ENCODE peak calls at places on chromosomes 16 and 17, in seven cellular contexts. Y is fibroblast of mammary gland, D is progenitor cell of endocrine pancreas, T is GM12864, B is body of pancreas, J is tibial nerve, N is choroid plexus epithelial cell. R is an unnamed sample.

GRCh38 chr16:14179116-14179515 is 108.0 kb downstream of the MRTFB start:
- DNase-seq in B (no peak), D (no peak), Y (peak), N (peak), J (no peak), T (no peak), R (no peak)

GRCh38 chr16:67248401-67249177 is at the start of gene SLC9A5:
- DNase-seq in J (no peak), B (peak), N (no peak), Y (no peak), D (no peak), T (no peak), R (no peak)

GRCh38 chr16:86573215-86573614 is 5.1 kb upstream of the FOXL1 start:
- DNase-seq in T (no peak), Y (no peak), B (no peak), D (no peak), J (no peak), N (peak), R (no peak)

GRCh38 chr16:3577302-3577752 is at the start of gene NLRC3:
- DNase-seq in N (no peak), J (no peak), D (no peak), Y (no peak), B (no peak), T (no peak), R (no peak)

GRCh38 chr16:66651474-66651765 is 45.1 kb downstream of the CMTM4 start:
- DNase-seq in D (no peak), N (no peak), J (no peak), Y (no peak), T (no peak), B (no peak), R (no peak)

GRCh38 chr16:4980691-4981090 is 22.6 kb downstream of the SEC14L5 start:
- DNase-seq in N (no peak), J (no peak), Y (no peak), B (no peak), T (no peak), D (no peak), R (no peak)

GRCh38 chr16:50021509-50021908 is 3.5 kb upstream of the CNEP1R1 start:
- DNase-seq in B (no peak), N (peak), D (no peak), T (no peak), J (no peak), Y (peak), R (no peak)

GRCh38 chr17:79826210-79826680 is 13.0 kb downstream of the CBX4 start:
- DNase-seq in D (no peak), T (no peak), B (no peak), N (no peak), J (no peak), Y (no peak), R (peak)

GRCh38 chr17:78722101-78722761 is 59.8 kb downstream of the CYTH1 start:
- DNase-seq in T (no peak), N (no peak), J (no peak), D (no peak), B (no peak), Y (no peak), R (no peak)

GRCh38 chr17:51585514-51586104 is 325.3 kb downstream of the UTP18 start:
- DNase-seq in T (no peak), B (peak), N (no peak), J (no peak), Y (no peak), D (peak), R (no peak)
- TF ChIP-seq CTCF in T (peak), B (peak), N (no peak), J (no peak), Y (no peak), D (peak), R (no peak)

DNA sequence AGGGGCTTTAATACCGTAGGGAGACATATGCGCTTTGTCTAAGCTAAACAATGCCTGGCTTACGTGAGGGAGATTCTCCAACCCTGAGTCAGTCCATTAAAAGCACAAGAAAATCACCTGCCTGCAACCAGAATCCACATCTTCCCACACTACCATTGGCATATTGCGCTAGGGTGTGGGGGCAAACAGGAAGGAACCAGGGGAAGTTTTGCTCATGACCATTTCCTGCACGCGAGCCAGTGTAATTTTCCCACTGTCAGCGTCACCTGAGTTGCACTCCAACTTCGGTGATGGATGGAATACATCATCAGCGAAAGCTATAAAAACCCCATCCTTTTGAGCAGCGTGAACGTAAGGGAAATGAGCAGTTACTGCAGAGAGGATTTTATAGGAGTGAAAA is 167.9 kb upstream of the NOL11 start:
- DNase-seq in D (no peak), J (no peak), N (no peak), B (no peak), T (no peak), Y (no peak), R (no peak)
- TF ChIP-seq CTCF in D (no peak), J (no peak), N (no peak), B (no peak), T (no peak), Y (no peak), R (no peak)

GRCh38 chr17:18182978-18183333 is 672 bp upstream of the ALKBH5 start:
- DNase-seq in T (no peak), J (peak), D (peak), N (no peak), Y (no peak), B (peak), R (peak)

GRCh38 chr17:18185391-18185790 is 1.8 kb downstream of the ALKBH5 start:
- DNase-seq in J (no peak), Y (peak), B (no peak), N (peak), T (no peak), D (no peak), R (peak)

GRCh38 chr17:18184143-18185007 is 747 bp downstream of the ALKBH5 start:
- DNase-seq in T (no peak), B (peak), N (peak), D (no peak), J (peak), Y (peak), R (peak)

GRCh38 chr17:18182190-18182977 is 1.2 kb upstream of the ALKBH5 start:
- DNase-seq in B (peak), D (peak), T (no peak), J (no peak), N (no peak), Y (no peak), R (no peak)

GRCh38 chr17:18183334-18184142 is at the start of gene ALKBH5:
- DNase-seq in N (peak), Y (peak), T (peak), D (peak), J (peak), B (peak), R (peak)
- TF ChIP-seq CTCF in N (peak), Y (peak), T (peak), D (peak), J (peak), B (no peak), R (peak)

DNA sequence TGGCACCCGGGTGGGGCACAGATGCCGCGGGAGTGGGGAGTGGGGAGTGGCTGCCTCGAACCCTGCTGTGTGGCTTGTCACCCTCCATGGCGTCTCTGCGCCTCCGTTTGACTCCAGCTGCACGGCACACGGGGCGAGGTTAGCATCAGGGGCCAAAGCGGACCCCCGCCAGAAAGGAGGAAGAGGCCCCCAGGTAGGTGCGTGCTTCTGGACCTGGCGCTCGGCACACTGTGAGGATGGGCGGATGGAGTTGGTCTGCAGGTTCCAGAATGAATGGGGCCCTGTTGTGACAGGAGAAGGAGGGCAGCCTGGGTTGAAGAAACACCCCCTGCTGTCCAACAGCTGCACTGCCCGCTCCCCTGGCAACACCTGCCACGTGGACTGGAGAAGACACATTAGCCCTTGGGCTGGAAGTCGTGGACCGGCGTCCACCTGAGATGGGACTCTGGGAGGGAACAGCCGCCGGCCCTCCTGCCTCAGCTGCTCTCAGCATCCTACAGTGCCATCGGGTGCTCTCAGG is 9.4 kb upstream of the FASN start:
- DNase-seq in D (no peak), Y (no peak), B (peak), J (no peak), T (no peak), N (peak), R (no peak)
- TF ChIP-seq CTCF in D (peak), Y (peak), B (no peak), J (no peak), T (peak), N (peak), R (peak)

GRCh38 chr17:16286009-16286946 is 67.0 kb downstream of the CENPV start:
- DNase-seq in B (peak), N (peak), J (peak), D (peak), T (peak), Y (peak), R (peak)

GRCh38 chr17:16287563-16288027 is 65.7 kb downstream of the CENPV start:
- DNase-seq in D (no peak), B (no peak), Y (peak), J (no peak), N (peak), T (no peak), R (peak)

GRCh38 chr17:16283705-16284104 is 66.7 kb downstream of the PIGL start:
- DNase-seq in Y (peak), J (no peak), B (no peak), T (no peak), N (peak), D (no peak), R (peak)

GRCh38 chr17:16286947-16287562 is 66.2 kb downstream of the CENPV start:
- DNase-seq in Y (peak), J (no peak), T (no peak), B (no peak), D (no peak), N (peak), R (peak)

GRCh38 chr17:16285646-16286008 is 67.6 kb downstream of the CENPV start:
- DNase-seq in Y (no peak), T (no peak), D (no peak), B (no peak), N (no peak), J (no peak), R (no peak)
- TF ChIP-seq CTCF in Y (peak), T (peak), D (peak), B (peak), N (peak), J (no peak), R (peak)

GRCh38 chr17:52824542-52824941 is 666.0 kb upstream of the CA10 start:
- DNase-seq in B (no peak), Y (no peak), J (no peak), N (no peak), D (no peak), T (no peak), R (no peak)

GRCh38 chr17:52828621-52829020 is 670.1 kb upstream of the CA10 start:
- DNase-seq in D (no peak), B (no peak), Y (no peak), T (no peak), J (no peak), N (no peak), R (no peak)

GRCh38 chr17:52827526-52827925 is 669.0 kb upstream of the CA10 start:
- DNase-seq in B (no peak), D (no peak), T (no peak), J (no peak), N (no peak), Y (no peak), R (no peak)

GRCh38 chr17:52823155-52823554 is 664.6 kb upstream of the CA10 start:
- DNase-seq in Y (no peak), B (no peak), T (no peak), D (no peak), J (no peak), N (no peak), R (no peak)
- TF ChIP-seq CTCF in Y (no peak), B (no peak), T (no peak), D (no peak), J (no peak), N (no peak), R (no peak)

R was measured in fibroblast of villous mesenchyme.